ENCODE peak calls at places on chromosomes 16 and 17, in seven cellular contexts. O is transverse colon; X is HCT116; P is pancreas; Z is stimulated activated CD4-positive, alpha-beta T cell treated with anti-CD3 and anti-CD28 coated beads, Interleukin-1b, Interleukin-23, amount 100 ng/mL, for 24 hours; M is central memory CD8-positive, alpha-beta T cell; S is cardiac fibroblast. N is an unnamed sample.

GRCh38 chr16:2715519-2715918 is 4.5 kb downstream of the PRSS27 start:
- DNase-seq in O (peak), X (no peak), P (peak), Z (peak), M (peak), S (peak), N (peak)

GRCh38 chr17:68346448-68346847 is 55.2 kb downstream of the ARSG start:
- DNase-seq in O (peak), X (no peak), P (no peak), Z (peak), M (peak), S (no peak), N (no peak)

GRCh38 chr17:75459590-75460267 is 3.3 kb downstream of the TMEM94 start:
- DNase-seq in O (peak), X (no peak), P (no peak), Z (no peak), M (no peak), S (no peak), N (no peak)

GRCh38 chr17:69828087-69828486 is 246.9 kb upstream of the KCNJ16 start:
- DNase-seq in O (no peak), X (no peak), P (peak), Z (no peak), M (no peak), S (peak), N (no peak)

GRCh38 chr16:69040144-69040909 is 65.1 kb upstream of the HAS3 start:
- DNase-seq in O (no peak), X (peak), P (no peak), Z (no peak), M (no peak), S (peak), N (no peak)

GRCh38 chr17:17987187-17987896 is 14.7 kb downstream of the DRC3 start:
- DNase-seq in O (no peak), X (no peak), P (no peak), Z (no peak), M (no peak), S (no peak), N (no peak)

GRCh38 chr17:70017112-70017511 is 57.9 kb upstream of the KCNJ16 start:
- DNase-seq in O (no peak), X (no peak), P (no peak), Z (no peak), M (no peak), S (no peak), N (no peak)

GRCh38 chr16:31664683-31665482 is 137.2 kb downstream of the AHSP start:
- DNase-seq in O (no peak), X (no peak), P (no peak), Z (no peak), M (no peak), S (no peak), N (no peak)

GRCh38 chr17:66383353-66383752 is 80.9 kb downstream of the PRKCA start:
- DNase-seq in O (no peak), X (no peak), P (no peak), Z (no peak), M (no peak), S (peak), N (no peak)

GRCh38 chr16:61332461-61332860 is 703.8 kb downstream of the CDH8 start:
- DNase-seq in O (no peak), X (no peak), P (no peak), Z (no peak), M (no peak), S (no peak), N (no peak)

GRCh38 chr16:58960484-58960883 is 226.4 kb upstream of the GOT2 start:
- DNase-seq in O (no peak), X (no peak), P (no peak), Z (no peak), M (no peak), S (no peak), N (no peak)

GRCh38 chr16:23148513-23149266 is 562 bp downstream of the USP31 start:
- DNase-seq in O (peak), X (no peak), P (peak), Z (peak), M (peak), S (peak), N (peak)

GRCh38 chr17:47736501-47737211 is 3.6 kb downstream of the TBX21 start:
- DNase-seq in O (no peak), X (no peak), P (peak), Z (no peak), M (peak), S (no peak), N (no peak)

GRCh38 chr16:77788196-77789084 is at the start of gene VAT1L:
- DNase-seq in O (no peak), X (no peak), P (peak), Z (no peak), M (no peak), S (peak), N (no peak)

GRCh38 chr17:75892556-75893224 is 4.1 kb downstream of the TRIM65 start:
- DNase-seq in O (no peak), X (no peak), P (no peak), Z (no peak), M (no peak), S (no peak), N (no peak)

GRCh38 chr16:4463522-4464163 is 10.8 kb downstream of the NMRAL1 start:
- DNase-seq in O (no peak), X (no peak), P (no peak), Z (no peak), M (no peak), S (no peak), N (no peak)

GRCh38 chr17:58311429-58311894 is 17.1 kb downstream of the TSPOAP1 start:
- DNase-seq in O (no peak), X (no peak), P (peak), Z (no peak), M (peak), S (no peak), N (no peak)

GRCh38 chr17:70905796-70906195 is 736.5 kb downstream of the KCNJ2 start:
- DNase-seq in O (no peak), X (peak), P (no peak), Z (no peak), M (no peak), S (peak), N (peak)

GRCh38 chr17:79053251-79053925 is 21.2 kb upstream of the ENGASE start:
- DNase-seq in O (no peak), X (no peak), P (peak), Z (no peak), M (no peak), S (no peak), N (no peak)

GRCh38 chr17:77528516-77529327 is 388.0 kb downstream of the SEC14L1 start:
- DNase-seq in O (no peak), X (no peak), P (peak), Z (no peak), M (no peak), S (no peak), N (no peak)

GRCh38 chr16:85750021-85750826 is 672 bp downstream of the C16orf74 start:
- DNase-seq in O (peak), X (no peak), P (peak), Z (no peak), M (no peak), S (peak), N (no peak)

GRCh38 chr16:67490330-67491096 is 7.2 kb upstream of the AGRP start:
- DNase-seq in O (no peak), X (no peak), P (no peak), Z (no peak), M (no peak), S (no peak), N (no peak)

GRCh38 chr16:77780378-77780837 is 8.0 kb upstream of the VAT1L start:
- DNase-seq in O (no peak), X (peak), P (no peak), Z (no peak), M (no peak), S (peak), N (no peak)

GRCh38 chr17:60534010-60534555 is 8.0 kb upstream of the APPBP2 start:
- DNase-seq in O (no peak), X (no peak), P (no peak), Z (no peak), M (no peak), S (no peak), N (no peak)

GRCh38 chr17:28188841-28189263 is 130.1 kb upstream of the TMEM97 start:
- DNase-seq in O (no peak), X (no peak), P (no peak), Z (no peak), M (no peak), S (no peak), N (no peak)

GRCh38 chr17:37530420-37530819 is 40.7 kb downstream of the DUSP14 start:
- DNase-seq in O (no peak), X (no peak), P (no peak), Z (no peak), M (no peak), S (no peak), N (no peak)

GRCh38 chr16:11094838-11095565 is 150.6 kb downstream of the CLEC16A start:
- DNase-seq in O (no peak), X (no peak), P (peak), Z (no peak), M (no peak), S (no peak), N (no peak)

GRCh38 chr17:37564252-37564651 is 45.0 kb downstream of the SYNRG start:
- DNase-seq in O (no peak), X (no peak), P (no peak), Z (no peak), M (no peak), S (no peak), N (no peak)